ENCODE peak calls at places on chromosomes 12 and 14, in six cellular contexts. One of them, this sample, is unnamed.

GRCh38 chr12:83018063-83018462 is 331.4 kb downstream of the TMTC2 start:
- DNase-seq in right cardiac atrium: no peak
- DNase-seq in osteoblast: no peak
- DNase-seq in astrocyte: no peak
- DNase-seq in left lung: no peak
- DNase-seq in tibial artery: no peak
- DNase-seq in this sample: no peak

GRCh38 chr14:81400852-81401251 is 728 bp upstream of the STON2 start:
- DNase-seq in right cardiac atrium: no peak
- DNase-seq in osteoblast: peak; percentile 66
- DNase-seq in astrocyte: peak; percentile 100
- DNase-seq in left lung: peak; percentile 81
- DNase-seq in tibial artery: peak; percentile 89
- DNase-seq in this sample: peak; percentile 38

GRCh38 chr12:126389215-126389841 is 1324.1 kb downstream of the AACS start:
- DNase-seq in right cardiac atrium: no peak
- DNase-seq in osteoblast: no peak
- DNase-seq in astrocyte: peak; percentile 82
- DNase-seq in left lung: no peak
- DNase-seq in tibial artery: no peak
- DNase-seq in this sample: no peak

GRCh38 chr14:67474366-67474765 is 14.2 kb downstream of the TMEM229B start:
- DNase-seq in right cardiac atrium: no peak
- DNase-seq in osteoblast: no peak
- DNase-seq in astrocyte: no peak
- DNase-seq in left lung: no peak
- DNase-seq in tibial artery: no peak
- DNase-seq in this sample: no peak

GRCh38 chr12:122614839-122615238 is 87.8 kb downstream of the KNTC1 start:
- DNase-seq in right cardiac atrium: no peak
- DNase-seq in osteoblast: no peak
- DNase-seq in astrocyte: no peak
- DNase-seq in left lung: no peak
- DNase-seq in tibial artery: no peak
- DNase-seq in this sample: no peak

GRCh38 chr14:65359503-65359902 is 53.0 kb upstream of the FUT8 start:
- DNase-seq in right cardiac atrium: no peak
- DNase-seq in osteoblast: no peak
- DNase-seq in astrocyte: peak; percentile 39
- DNase-seq in left lung: no peak
- DNase-seq in tibial artery: no peak
- DNase-seq in this sample: no peak

GRCh38 chr14:89794096-89794495 is 160.4 kb downstream of the EFCAB11 start:
- DNase-seq in right cardiac atrium: peak; percentile 85
- DNase-seq in osteoblast: peak; percentile 6
- DNase-seq in astrocyte: no peak
- DNase-seq in left lung: no peak
- DNase-seq in tibial artery: peak; percentile 77
- DNase-seq in this sample: no peak

GRCh38 chr12:7555752-7556151 is 52.2 kb upstream of the CD163 start:
- DNase-seq in right cardiac atrium: no peak
- DNase-seq in osteoblast: peak; percentile 69
- DNase-seq in astrocyte: peak; percentile 4
- DNase-seq in left lung: no peak
- DNase-seq in tibial artery: no peak
- DNase-seq in this sample: no peak

GRCh38 chr14:39988939-39989338 is 556.7 kb upstream of the FBXO33 start:
- DNase-seq in right cardiac atrium: no peak
- DNase-seq in osteoblast: no peak
- DNase-seq in astrocyte: peak; percentile 31
- DNase-seq in left lung: no peak
- DNase-seq in tibial artery: no peak
- DNase-seq in this sample: no peak

GRCh38 chr14:80637726-80638619 is 303.6 kb downstream of the CEP128 start:
- DNase-seq in right cardiac atrium: no peak
- DNase-seq in osteoblast: no peak
- DNase-seq in astrocyte: no peak
- DNase-seq in left lung: no peak
- DNase-seq in tibial artery: no peak
- DNase-seq in this sample: no peak

GRCh38 chr14:103290494-103290893 is 43.5 kb upstream of the EIF5 start:
- DNase-seq in right cardiac atrium: no peak
- DNase-seq in osteoblast: no peak
- DNase-seq in astrocyte: no peak
- DNase-seq in left lung: peak; percentile 24
- DNase-seq in tibial artery: no peak
- DNase-seq in this sample: no peak

GRCh38 chr12:77131977-77132490 is 66.7 kb upstream of the E2F7 start:
- DNase-seq in right cardiac atrium: no peak
- DNase-seq in osteoblast: no peak
- DNase-seq in astrocyte: no peak
- DNase-seq in left lung: no peak
- DNase-seq in tibial artery: no peak
- DNase-seq in this sample: no peak

GRCh38 chr14:101476931-101477553 is 84.3 kb upstream of the DIO3 start:
- DNase-seq in right cardiac atrium: no peak
- DNase-seq in osteoblast: no peak
- DNase-seq in astrocyte: no peak
- DNase-seq in left lung: peak; percentile 71
- DNase-seq in tibial artery: peak; percentile 18
- DNase-seq in this sample: no peak

GRCh38 chr14:78767436-78767835 is 597.3 kb downstream of the NRXN3 start:
- DNase-seq in right cardiac atrium: no peak
- DNase-seq in osteoblast: no peak
- DNase-seq in astrocyte: peak; percentile 37
- DNase-seq in left lung: no peak
- DNase-seq in tibial artery: no peak
- DNase-seq in this sample: no peak

GRCh38 chr12:59196989-59197388 is 276.7 kb upstream of the LRIG3 start:
- DNase-seq in right cardiac atrium: no peak
- DNase-seq in osteoblast: no peak
- DNase-seq in astrocyte: no peak
- DNase-seq in left lung: no peak
- DNase-seq in tibial artery: no peak
- DNase-seq in this sample: no peak

GRCh38 chr12:64236549-64236948 is 14.5 kb upstream of the KICS2 start:
- DNase-seq in right cardiac atrium: no peak
- DNase-seq in osteoblast: peak; percentile 42
- DNase-seq in astrocyte: peak; percentile 11
- DNase-seq in left lung: no peak
- DNase-seq in tibial artery: no peak
- DNase-seq in this sample: no peak

GRCh38 chr14:23481992-23482813 is 12.7 kb downstream of the NGDN start:
- DNase-seq in right cardiac atrium: no peak
- DNase-seq in osteoblast: no peak
- DNase-seq in astrocyte: no peak
- DNase-seq in left lung: no peak
- DNase-seq in tibial artery: no peak
- DNase-seq in this sample: no peak

GRCh38 chr14:87178277-87178676 is 814.7 kb downstream of the GALC start:
- DNase-seq in right cardiac atrium: no peak
- DNase-seq in osteoblast: no peak
- DNase-seq in astrocyte: no peak
- DNase-seq in left lung: no peak
- DNase-seq in tibial artery: no peak
- DNase-seq in this sample: no peak

GRCh38 chr14:92484132-92484823 is 29.3 kb upstream of the RIN3 start:
- DNase-seq in right cardiac atrium: no peak
- DNase-seq in osteoblast: no peak
- DNase-seq in astrocyte: no peak
- DNase-seq in left lung: no peak
- DNase-seq in tibial artery: no peak
- DNase-seq in this sample: no peak

GRCh38 chr14:55099741-55100140 is 29.3 kb upstream of the LGALS3 start:
- DNase-seq in right cardiac atrium: no peak
- DNase-seq in osteoblast: no peak
- DNase-seq in astrocyte: no peak
- DNase-seq in left lung: no peak
- DNase-seq in tibial artery: no peak
- DNase-seq in this sample: no peak

GRCh38 chr12:107287436-107288413 is 194.4 kb upstream of the CRY1 start:
- DNase-seq in right cardiac atrium: no peak
- DNase-seq in osteoblast: no peak
- DNase-seq in astrocyte: peak; percentile 11
- DNase-seq in left lung: no peak
- DNase-seq in tibial artery: no peak
- DNase-seq in this sample: no peak

GRCh38 chr12:65084579-65084978 is 36.5 kb downstream of the WIF1 start:
- DNase-seq in right cardiac atrium: no peak
- DNase-seq in osteoblast: no peak
- DNase-seq in astrocyte: peak; percentile 31
- DNase-seq in left lung: no peak
- DNase-seq in tibial artery: no peak
- DNase-seq in this sample: no peak

DNA sequence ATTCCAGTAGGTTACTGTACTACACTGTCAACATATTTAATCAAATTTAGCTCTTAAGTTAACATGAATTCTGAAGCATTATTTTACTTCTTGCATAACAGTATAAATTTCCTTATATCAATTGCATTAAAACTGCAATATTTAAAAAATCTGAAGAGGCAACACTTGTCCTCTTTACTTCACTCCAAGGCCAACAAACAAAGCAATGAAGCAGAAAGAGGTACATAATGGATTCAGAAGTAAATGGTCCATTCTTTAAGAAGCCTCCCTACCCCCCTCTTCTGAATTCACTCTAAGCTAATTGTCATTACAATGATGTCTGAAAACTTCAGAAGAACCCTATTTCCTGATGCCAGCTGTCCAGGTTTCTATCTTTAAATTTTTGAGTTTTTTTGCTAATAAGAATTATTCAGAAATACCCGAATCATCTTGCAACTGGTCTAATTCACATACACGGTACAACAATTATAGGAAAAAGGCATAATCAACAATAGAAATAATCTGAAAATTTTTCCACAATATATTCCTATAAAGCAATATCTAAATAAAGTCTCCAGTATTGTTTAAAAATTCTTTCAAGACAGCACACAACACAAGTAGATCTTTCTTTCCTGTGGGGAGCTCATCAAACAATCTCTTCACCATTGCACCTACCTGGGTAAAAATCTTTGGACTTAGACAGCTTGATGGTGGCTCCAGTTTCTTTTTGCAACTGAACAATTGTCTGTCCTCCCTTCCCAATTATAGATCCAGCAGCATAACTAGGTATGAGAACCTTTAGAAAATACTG is 2.9 kb downstream of the NOVA1 start:
- DNase-seq in right cardiac atrium: no peak
- DNase-seq in osteoblast: no peak
- DNase-seq in astrocyte: no peak
- DNase-seq in left lung: no peak
- DNase-seq in tibial artery: no peak
- DNase-seq in this sample: no peak
- H3K4me3 ChIP-seq in right cardiac atrium: no peak overlapping the region
- H3K4me3 ChIP-seq in osteoblast: no peak overlapping the region
- H3K4me3 ChIP-seq in astrocyte: no peak overlapping the region
- H3K4me3 ChIP-seq in left lung: no peak overlapping the region
- H3K4me3 ChIP-seq in tibial artery: peak overlapping the region; percentile 67
- H3K4me3 ChIP-seq in this sample: peak overlapping the region; percentile 91

DNA sequence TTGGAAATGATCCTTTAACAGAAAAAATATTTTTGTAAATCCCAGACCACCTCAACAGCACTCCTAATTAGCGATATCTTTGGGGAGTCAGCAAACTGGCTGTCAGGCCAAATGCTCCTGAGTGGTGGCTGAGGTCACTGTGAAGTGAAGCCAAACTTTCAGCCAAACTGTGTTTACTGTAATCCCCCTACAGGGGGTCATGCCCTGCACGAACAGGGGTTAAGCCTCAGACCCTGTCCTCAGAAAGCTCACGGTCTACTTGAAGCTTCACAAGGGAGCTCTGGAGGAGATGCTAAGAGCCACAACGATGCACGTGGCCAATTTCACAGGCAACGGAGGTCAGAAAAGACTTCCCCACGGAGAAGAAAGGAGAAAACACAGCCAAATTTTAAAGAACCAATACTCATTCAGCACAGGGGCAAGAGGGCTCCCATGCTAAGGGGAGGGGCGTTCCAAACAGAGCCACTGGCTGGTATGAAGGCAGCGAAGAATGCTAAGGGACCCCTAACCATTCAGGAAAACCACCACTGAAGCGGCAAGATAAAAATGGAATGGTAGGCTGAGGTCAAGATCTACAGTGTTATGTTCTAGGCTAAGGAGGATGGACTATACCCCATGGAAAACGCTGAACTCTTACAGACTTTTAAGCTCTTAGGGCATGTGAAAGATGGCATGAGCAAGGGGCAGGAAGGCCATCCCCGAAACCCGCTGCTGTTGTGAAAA is 105.4 kb downstream of the ITPR2 start:
- DNase-seq in right cardiac atrium: no peak
- DNase-seq in osteoblast: no peak
- DNase-seq in astrocyte: no peak
- DNase-seq in left lung: no peak
- DNase-seq in tibial artery: no peak
- DNase-seq in this sample: no peak
- H3K27ac ChIP-seq in right cardiac atrium: no peak overlapping the region
- H3K27ac ChIP-seq in osteoblast: no peak overlapping the region
- H3K27ac ChIP-seq in astrocyte: no peak overlapping the region
- H3K27ac ChIP-seq in left lung: no peak overlapping the region
- H3K27ac ChIP-seq in tibial artery: no peak overlapping the region
- H3K27ac ChIP-seq in this sample: no peak overlapping the region

GRCh38 chr12:102426599-102427541 is 53.5 kb downstream of the IGF1 start:
- DNase-seq in right cardiac atrium: no peak
- DNase-seq in osteoblast: peak; percentile 73
- DNase-seq in astrocyte: peak; percentile 49
- DNase-seq in left lung: no peak
- DNase-seq in tibial artery: no peak
- DNase-seq in this sample: no peak
- H3K4me3 ChIP-seq in right cardiac atrium: no peak overlapping the region
- H3K4me3 ChIP-seq in osteoblast: peak overlapping the region; percentile 10
- H3K4me3 ChIP-seq in astrocyte: no peak overlapping the region
- H3K4me3 ChIP-seq in left lung: no peak overlapping the region
- H3K4me3 ChIP-seq in tibial artery: no peak overlapping the region
- H3K4me3 ChIP-seq in this sample: peak overlapping the region; percentile 43

GRCh38 chr12:46473634-46474201 is 101.1 kb upstream of the SLC38A2 start:
- DNase-seq in right cardiac atrium: peak; percentile 79
- DNase-seq in osteoblast: peak; percentile 61
- DNase-seq in astrocyte: peak; percentile 94
- DNase-seq in left lung: peak; percentile 82
- DNase-seq in tibial artery: peak; percentile 85
- DNase-seq in this sample: peak; percentile 53
- H3K27ac ChIP-seq in right cardiac atrium: peak overlapping the region; percentile 88
- H3K27ac ChIP-seq in osteoblast: peak overlapping the region; percentile 91
- H3K27ac ChIP-seq in astrocyte: peak overlapping the region; percentile 76
- H3K27ac ChIP-seq in left lung: peak overlapping the region; percentile 79
- H3K27ac ChIP-seq in tibial artery: peak overlapping the region; percentile 77
- H3K27ac ChIP-seq in this sample: peak overlapping the region; percentile 88

DNA sequence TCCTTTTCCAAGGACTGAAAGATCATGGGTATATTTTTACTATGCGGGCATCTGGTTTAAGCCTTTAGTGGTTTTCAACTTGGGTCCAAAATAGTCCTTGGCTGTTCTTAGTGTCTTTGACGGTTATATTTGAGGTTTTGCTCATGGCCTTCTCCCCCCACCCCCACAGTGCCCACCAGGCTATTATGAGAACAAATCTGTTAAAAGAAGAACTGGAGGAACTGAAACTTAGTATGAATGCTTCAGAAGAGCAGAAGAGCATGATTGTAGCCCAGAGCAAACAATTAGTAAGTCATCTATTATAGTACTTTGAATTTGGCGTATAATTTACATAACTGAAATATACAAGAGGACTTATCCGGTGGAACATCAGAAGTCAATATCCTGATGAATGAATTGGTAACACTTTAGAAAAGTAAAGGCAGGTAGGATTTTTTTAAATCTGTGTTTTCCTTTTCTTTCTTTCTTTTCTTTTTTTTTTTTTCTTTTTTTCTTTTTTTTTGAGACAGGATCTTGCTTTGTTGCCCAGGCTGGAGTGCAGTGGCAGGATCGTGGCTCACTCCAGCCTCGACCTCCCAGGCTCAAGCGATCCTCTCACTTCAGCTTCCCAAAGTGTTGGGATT is 71.8 kb upstream of the BCAT1 start:
- DNase-seq in right cardiac atrium: no peak
- DNase-seq in osteoblast: no peak
- DNase-seq in astrocyte: no peak
- DNase-seq in left lung: no peak
- DNase-seq in tibial artery: no peak
- DNase-seq in this sample: no peak
- H3K4me3 ChIP-seq in right cardiac atrium: no peak overlapping the region
- H3K4me3 ChIP-seq in osteoblast: no peak overlapping the region
- H3K4me3 ChIP-seq in astrocyte: no peak overlapping the region
- H3K4me3 ChIP-seq in left lung: no peak overlapping the region
- H3K4me3 ChIP-seq in tibial artery: no peak overlapping the region
- H3K4me3 ChIP-seq in this sample: no peak overlapping the region

This sample was measured in thoracic aorta.